ENCODE peak calls at places on chromosome 4, in four cellular contexts. Q is A549, O is neural crest cell, C is BJ. F is an unnamed sample.

GRCh38 chr4:142547974-142548373 is 298.1 kb downstream of the INPP4B start:
- DNase-seq in Q (no peak), C (no peak), O (no peak), F (no peak)

GRCh38 chr4:153159728-153160221 is 44.5 kb upstream of the TRIM2 start:
- DNase-seq in O (no peak), Q (no peak), C (peak), F (no peak)

GRCh38 chr4:114132830-114133229 is 153.4 kb upstream of the ARSJ start:
- DNase-seq in O (no peak), C (no peak), Q (peak), F (no peak)

GRCh38 chr4:163350672-163351071 is 7.0 kb downstream of the NPY5R start:
- DNase-seq in Q (no peak), C (no peak), O (no peak), F (peak)

GRCh38 chr4:7614350-7614949 is 179.7 kb upstream of the PSAPL1 start:
- DNase-seq in O (no peak), C (no peak), Q (no peak), F (no peak)

GRCh38 chr4:89193828-89194227 is 82.5 kb downstream of the TIGD2 start:
- DNase-seq in Q (no peak), O (no peak), C (no peak), F (no peak)

GRCh38 chr4:29805245-29805644 is 914.9 kb upstream of the PCDH7 start:
- DNase-seq in O (no peak), Q (no peak), C (no peak), F (no peak)

GRCh38 chr4:1799997-1800375 is 6.9 kb downstream of the FGFR3 start:
- DNase-seq in Q (no peak), C (no peak), O (no peak), F (no peak)

GRCh38 chr4:10667651-10668341 is 16.8 kb downstream of the CLNK start:
- DNase-seq in O (no peak), C (no peak), Q (no peak), F (no peak)

GRCh38 chr4:71163317-71163716 is 169.9 kb downstream of the DCK start:
- DNase-seq in Q (no peak), C (no peak), O (no peak), F (no peak)

GRCh38 chr4:89765966-89766365 is 71.0 kb downstream of the SNCA start:
- DNase-seq in O (no peak), Q (no peak), C (peak), F (no peak)

GRCh38 chr4:183329954-183330742 is 7.9 kb upstream of the CLDN24 start:
- DNase-seq in O (no peak), C (no peak), Q (no peak), F (no peak)

GRCh38 chr4:40309250-40309774 is 25.8 kb upstream of the CHRNA9 start:
- DNase-seq in C (no peak), Q (peak), O (peak), F (peak)

GRCh38 chr4:24979554-24979953 is 51.2 kb downstream of the LGI2 start:
- DNase-seq in Q (no peak), C (no peak), O (no peak), F (no peak)

GRCh38 chr4:10639100-10639499 is 45.5 kb downstream of the CLNK start:
- DNase-seq in Q (no peak), C (no peak), O (no peak), F (no peak)

GRCh38 chr4:150385606-150386005 is 196.3 kb upstream of the MAB21L2 start:
- DNase-seq in C (peak), Q (no peak), O (no peak), F (no peak)

GRCh38 chr4:63757919-63758318 is 651.3 kb downstream of the TECRL start:
- DNase-seq in O (no peak), C (no peak), Q (no peak), F (no peak)

GRCh38 chr4:140250989-140251552 is 97.1 kb upstream of the MAML3 start:
- DNase-seq in C (no peak), Q (no peak), O (no peak), F (no peak)

GRCh38 chr4:20368926-20369325 is 117.2 kb downstream of the SLIT2 start:
- DNase-seq in C (peak), O (no peak), Q (no peak), F (no peak)

DNA sequence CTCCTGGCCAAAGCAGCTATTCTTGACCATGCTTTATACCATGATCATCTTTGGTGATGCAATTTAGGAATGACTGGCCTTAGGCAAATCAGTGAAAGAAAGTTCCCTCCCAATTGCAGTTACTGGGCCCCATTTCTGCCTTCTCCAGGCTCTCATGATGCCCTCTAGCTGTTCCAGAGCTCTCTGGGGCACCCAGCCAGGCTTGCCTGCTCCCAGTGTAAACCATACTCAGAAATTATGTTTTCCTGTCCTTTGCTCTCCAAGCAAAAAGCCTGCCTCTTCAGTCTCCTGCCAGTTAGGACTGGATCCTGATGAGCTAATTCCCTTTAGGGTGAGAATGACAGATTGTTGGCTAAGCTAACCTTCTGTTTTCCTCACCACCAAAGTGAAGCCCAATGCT is 85.3 kb upstream of the RBPJ start:
- DNase-seq in O (no peak), C (no peak), Q (no peak), F (no peak)
- TF ChIP-seq CTCF in O (no peak), C (peak), Q (no peak), F (peak)

GRCh38 chr4:186587416-186588018 is 32.1 kb upstream of the MTNR1A start:
- DNase-seq in O (peak), C (no peak), Q (peak), F (no peak)
- TF ChIP-seq CTCF in O (peak), C (peak), Q (peak), F (peak)

GRCh38 chr4:179225594-179225993 is 1783.4 kb upstream of the AGA start:
- DNase-seq in Q (no peak), C (no peak), O (no peak), F (no peak)
- TF ChIP-seq CTCF in Q (no peak), C (no peak), O (no peak), F (no peak)

GRCh38 chr4:48047421-48047844 is 30.9 kb downstream of the NIPAL1 start:
- DNase-seq in C (no peak), O (no peak), Q (no peak), F (no peak)
- TF ChIP-seq CTCF in C (no peak), O (no peak), Q (no peak), F (no peak)

F was measured in epithelial cell of proximal tubule.